ENCODE peak calls at places on chromosomes 12 and 14, in five cellular contexts. B, I, K, N and D are unnamed samples.

GRCh38 chr14:61147369-61147897 is 133.7 kb downstream of the TMEM30B start:
- DNase-seq in B (no peak), I (no peak), K (no peak), N (no peak), D (no peak)

GRCh38 chr12:58443981-58444371 is 476.3 kb downstream of the LRIG3 start:
- DNase-seq in B (no peak), I (no peak), K (no peak), N (no peak), D (no peak)

GRCh38 chr14:75274899-75275569 is 3.6 kb upstream of the FOS start:
- DNase-seq in B (no peak), I (peak), K (no peak), N (no peak), D (no peak)

GRCh38 chr12:11482955-11483354 is 87.6 kb upstream of the PRB2 start:
- DNase-seq in B (no peak), I (no peak), K (no peak), N (no peak), D (no peak)

GRCh38 chr12:42730286-42730685 is 140.7 kb upstream of the PRICKLE1 start:
- DNase-seq in B (no peak), I (no peak), K (no peak), N (no peak), D (no peak)

GRCh38 chr14:103385994-103386491 is 828 bp downstream of the MARK3 start:
- DNase-seq in B (no peak), I (no peak), K (no peak), N (no peak), D (no peak)

GRCh38 chr14:51544901-51545300 is 106.8 kb upstream of the FRMD6 start:
- DNase-seq in B (no peak), I (no peak), K (no peak), N (no peak), D (no peak)

GRCh38 chr14:91256661-91257060 is 12.2 kb upstream of the GPR68 start:
- DNase-seq in B (no peak), I (no peak), K (no peak), N (no peak), D (no peak)

GRCh38 chr14:105891631-105892452 is 365.5 kb downstream of the TMEM121 start:
- DNase-seq in B (no peak), I (no peak), K (no peak), N (no peak), D (no peak)

GRCh38 chr12:101850199-101850598 is 19.4 kb upstream of the GNPTAB start:
- DNase-seq in B (no peak), I (no peak), K (no peak), N (no peak), D (no peak)

GRCh38 chr12:28909291-28909690 is 239.8 kb upstream of the FAR2 start:
- DNase-seq in B (no peak), I (no peak), K (no peak), N (no peak), D (no peak)

GRCh38 chr14:24064856-24065255 is 6.5 kb upstream of the CPNE6 start:
- DNase-seq in B (no peak), I (no peak), K (no peak), N (no peak), D (no peak)

GRCh38 chr12:6526201-6526600 is 8.1 kb upstream of the GAPDH start:
- DNase-seq in B (no peak), I (no peak), K (no peak), N (no peak), D (no peak)

GRCh38 chr12:62248873-62249272 is 11.3 kb upstream of the USP15 start:
- DNase-seq in B (no peak), I (no peak), K (no peak), N (no peak), D (peak)

GRCh38 chr12:4997939-4998338 is 45.7 kb upstream of the KCNA5 start:
- DNase-seq in B (no peak), I (no peak), K (no peak), N (no peak), D (peak)

GRCh38 chr14:95217391-95217900 is 60.1 kb upstream of the DICER1 start:
- DNase-seq in B (no peak), I (no peak), K (no peak), N (no peak), D (no peak)

GRCh38 chr12:106080111-106080732 is 58.5 kb downstream of the NUAK1 start:
- DNase-seq in B (no peak), I (no peak), K (no peak), N (no peak), D (no peak)

GRCh38 chr14:97315790-97316189 is 518.6 kb downstream of the VRK1 start:
- DNase-seq in B (no peak), I (no peak), K (no peak), N (no peak), D (no peak)

GRCh38 chr12:1643056-1643455 is 14.0 kb downstream of the WNT5B start:
- DNase-seq in B (no peak), I (no peak), K (no peak), N (no peak), D (no peak)

GRCh38 chr12:127401005-127401404 is 866.0 kb upstream of the TMEM132C start:
- DNase-seq in B (no peak), I (no peak), K (no peak), N (no peak), D (no peak)

GRCh38 chr12:126558810-126559209 is 1493.6 kb downstream of the AACS start:
- DNase-seq in B (no peak), I (no peak), K (no peak), N (no peak), D (no peak)

GRCh38 chr12:122080149-122081107 is 1.9 kb downstream of the MLXIP start:
- DNase-seq in B (no peak), I (no peak), K (no peak), N (no peak), D (no peak)

GRCh38 chr12:41680155-41680554 is 464.5 kb downstream of the GXYLT1 start:
- DNase-seq in B (no peak), I (no peak), K (no peak), N (no peak), D (no peak)

GRCh38 chr14:61253064-61253753 is 27.9 kb downstream of the TMEM30B start:
- DNase-seq in B (no peak), I (no peak), K (no peak), N (no peak), D (no peak)

GRCh38 chr12:70094467-70094866 is 148.8 kb upstream of the CNOT2 start:
- DNase-seq in B (no peak), I (no peak), K (no peak), N (no peak), D (no peak)

GRCh38 chr14:105023791-105024480 is 3.1 kb upstream of the CDCA4 start:
- DNase-seq in B (peak), I (no peak), K (no peak), N (no peak), D (no peak)

GRCh38 chr14:56816575-56817391 is 6.5 kb upstream of the OTX2 start:
- DNase-seq in B (no peak), I (no peak), K (no peak), N (no peak), D (no peak)

GRCh38 chr12:44019118-44019517 is 183.2 kb downstream of the TMEM117 start:
- DNase-seq in B (no peak), I (no peak), K (no peak), N (no peak), D (no peak)

GRCh38 chr12:125403145-125403789 is 338.0 kb downstream of the AACS start:
- DNase-seq in B (peak), I (no peak), K (peak), N (peak), D (peak)

GRCh38 chr12:45930369-45930768 is 60.0 kb downstream of the SCAF11 start:
- DNase-seq in B (no peak), I (no peak), K (no peak), N (no peak), D (no peak)

GRCh38 chr12:43812926-43813325 is 6.8 kb upstream of the TWF1 start:
- DNase-seq in B (no peak), I (no peak), K (no peak), N (no peak), D (no peak)

GRCh38 chr12:7210642-7211151 is 21.2 kb downstream of the PEX5 start:
- DNase-seq in B (no peak), I (no peak), K (no peak), N (no peak), D (no peak)

GRCh38 chr12:107732365-107732764 is 28.6 kb downstream of the PRDM4 start:
- DNase-seq in B (no peak), I (no peak), K (no peak), N (no peak), D (no peak)

GRCh38 chr12:127785936-127786335 is 481.0 kb upstream of the TMEM132C start:
- DNase-seq in B (no peak), I (no peak), K (no peak), N (no peak), D (no peak)

GRCh38 chr12:22709292-22709691 is 84.3 kb downstream of the ETNK1 start:
- DNase-seq in B (peak), I (peak), K (peak), N (no peak), D (peak)

GRCh38 chr12:1073652-1074051 is 82.6 kb downstream of the ERC1 start:
- DNase-seq in B (no peak), I (no peak), K (no peak), N (no peak), D (no peak)

GRCh38 chr14:104212206-104213095 is 74.1 kb downstream of the KIF26A start:
- DNase-seq in B (no peak), I (no peak), K (no peak), N (no peak), D (no peak)

GRCh38 chr14:77124345-77125274 is 17.0 kb downstream of the ZDHHC22 start:
- DNase-seq in B (no peak), I (no peak), K (no peak), N (no peak), D (peak)

GRCh38 chr14:71466251-71466650 is 466.0 kb upstream of the RGS6 start:
- DNase-seq in B (no peak), I (no peak), K (no peak), N (no peak), D (no peak)

GRCh38 chr12:54257332-54257731 is 22.6 kb downstream of the CBX5 start:
- DNase-seq in B (no peak), I (no peak), K (no peak), N (no peak), D (no peak)

DNA sequence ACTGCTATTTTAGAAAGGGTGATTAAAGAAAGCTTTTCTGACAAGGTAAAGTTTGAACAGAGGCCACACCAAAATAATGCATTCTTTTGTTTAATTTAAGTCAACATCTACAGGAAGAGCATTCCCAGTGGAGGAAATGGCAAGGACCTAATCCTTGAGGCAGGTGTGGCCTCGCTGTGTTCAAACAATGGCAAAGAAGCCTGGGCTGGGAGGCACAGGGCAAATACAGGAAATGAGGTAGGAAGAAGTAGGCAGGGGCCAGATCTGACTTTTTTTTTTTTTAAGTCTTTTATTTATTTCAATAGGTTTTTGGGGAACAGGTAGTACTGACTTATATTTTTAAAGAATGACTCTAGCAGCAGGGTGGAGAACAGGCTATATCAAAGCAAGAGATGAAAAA is 53.5 kb downstream of the ARMH4 start:
- DNase-seq in B (no peak), I (no peak), K (no peak), N (no peak), D (no peak)
- TF ChIP-seq SRF in B (no peak), I (no peak), K (no peak), N (no peak), D (no peak)

DNA sequence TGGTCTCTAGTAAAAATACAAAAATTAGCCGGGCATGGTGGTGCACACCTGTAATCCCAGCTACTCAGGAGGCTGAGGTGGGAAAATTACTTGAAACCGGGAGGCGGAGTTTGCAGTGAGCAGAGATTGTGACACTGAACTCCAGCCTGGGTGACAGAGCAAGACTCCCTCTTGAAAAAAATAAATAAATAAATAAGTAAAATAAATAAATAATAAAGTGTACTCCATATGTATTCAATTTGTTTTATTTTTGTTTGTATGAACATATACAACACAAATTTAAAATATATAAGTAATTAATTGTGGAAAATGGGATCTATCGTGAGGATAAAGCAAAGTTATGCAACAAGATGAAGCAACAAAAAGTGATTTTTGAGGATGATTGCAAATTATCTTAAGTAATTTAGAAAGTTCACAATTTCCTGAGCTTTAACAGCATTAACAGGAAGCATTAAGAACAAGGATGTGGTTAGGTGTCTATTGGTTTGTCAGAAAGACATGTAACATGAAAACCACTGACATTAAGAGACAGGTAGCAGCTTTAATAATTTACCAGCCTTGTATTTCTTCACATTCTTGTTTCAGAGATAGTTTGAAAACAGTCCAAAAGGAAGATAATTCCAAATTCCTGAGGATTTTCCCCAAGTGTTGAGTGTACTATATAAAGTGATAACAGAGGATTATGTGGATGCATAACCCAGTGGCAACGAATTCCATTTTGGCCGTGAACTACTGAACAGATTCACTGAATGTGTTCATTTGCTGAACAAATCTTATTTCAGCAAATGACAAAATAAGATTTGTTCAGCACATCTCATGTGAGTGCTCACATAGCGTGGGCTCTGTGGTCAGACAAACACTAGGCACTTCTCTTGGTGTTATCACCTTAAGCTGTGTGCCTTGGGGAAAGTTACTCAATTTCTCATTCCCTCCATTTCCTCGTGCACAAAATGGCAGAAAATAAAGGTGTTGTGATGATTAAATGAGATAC is 68.6 kb upstream of the RESF1 start:
- DNase-seq in B (no peak), I (no peak), K (no peak), N (no peak), D (no peak)
- TF ChIP-seq SRF in B (no peak), I (no peak), K (no peak), N (no peak), D (no peak)

DNA sequence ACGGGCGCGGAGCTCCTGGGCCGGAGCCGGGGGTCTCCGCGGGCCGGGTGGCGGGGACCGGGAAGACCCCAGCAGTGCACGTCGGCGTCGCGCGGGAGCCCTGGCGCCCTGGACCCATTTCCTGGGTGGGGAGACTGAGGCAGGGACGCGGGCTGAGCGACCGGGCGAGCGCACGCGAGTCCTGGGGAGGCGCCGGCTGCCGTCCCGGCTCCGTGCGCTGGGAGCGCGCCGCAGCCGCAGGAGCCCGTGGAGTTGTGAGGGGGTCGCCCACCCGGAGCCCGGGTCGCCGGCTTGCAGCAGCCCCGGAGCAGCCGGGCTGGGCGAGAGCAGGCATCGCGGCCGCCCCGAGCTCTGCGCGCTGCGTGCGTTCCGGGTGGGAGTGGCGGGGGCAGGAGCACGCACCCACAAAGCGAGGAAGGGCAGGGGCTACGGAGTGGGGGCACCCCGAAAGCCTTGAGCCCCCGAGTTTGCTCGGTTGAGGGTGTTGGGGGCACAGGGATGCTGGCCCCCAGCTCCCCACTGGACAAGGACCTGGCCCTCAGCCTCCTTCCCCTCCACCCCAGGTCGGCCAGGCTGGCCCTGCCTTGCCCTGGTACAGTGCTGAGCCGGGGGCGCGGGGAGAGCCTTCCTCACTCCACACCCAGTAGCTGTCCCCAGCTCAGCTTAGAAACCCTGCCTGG is 618 bp downstream of the MMP17 start:
- DNase-seq in B (no peak), I (no peak), K (no peak), N (no peak), D (peak)
- TF ChIP-seq SRF in B (no peak), I (no peak), K (no peak), N (no peak), D (no peak)

GRCh38 chr12:123559468-123559867 is 24.9 kb upstream of the TMED2 start:
- DNase-seq in B (no peak), I (no peak), K (no peak), N (no peak), D (no peak)
- TF ChIP-seq SRF in B (no peak), I (no peak), K (no peak), N (no peak), D (no peak)

DNA sequence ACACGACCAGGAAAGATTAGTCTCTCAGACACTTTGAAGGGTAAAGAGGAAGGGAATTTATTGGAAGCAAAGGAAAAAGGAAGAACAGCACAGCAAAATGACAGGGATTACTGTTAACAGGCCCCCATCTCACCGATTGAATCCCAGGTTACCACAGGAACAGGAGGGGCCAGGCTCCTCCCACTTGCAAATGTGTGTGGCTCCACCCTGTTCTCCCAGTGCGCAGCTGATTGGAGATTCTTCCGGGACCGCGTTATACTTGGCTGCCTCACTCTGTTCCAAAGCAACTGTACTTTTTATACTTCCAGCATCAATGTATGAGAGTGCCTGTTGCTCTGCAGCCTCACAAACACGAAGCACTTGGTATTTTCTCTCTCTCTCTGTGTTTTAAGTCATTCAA is 273.6 kb upstream of the MDGA2 start:
- DNase-seq in B (no peak), I (no peak), K (no peak), N (no peak), D (no peak)
- TF ChIP-seq SRF in B (no peak), I (no peak), K (no peak), N (no peak), D (no peak)

GRCh38 chr14:92692822-92693226 is 55.6 kb downstream of the LGMN start:
- DNase-seq in B (no peak), I (no peak), K (no peak), N (no peak), D (no peak)

GRCh38 chr14:92686763-92687427 is 61.5 kb downstream of the LGMN start:
- DNase-seq in B (peak), I (no peak), K (no peak), N (peak), D (peak)

GRCh38 chr14:92687681-92688433 is 60.6 kb downstream of the LGMN start:
- DNase-seq in B (no peak), I (no peak), K (no peak), N (no peak), D (no peak)

GRCh38 chr14:92688434-92689375 is 59.7 kb downstream of the LGMN start:
- DNase-seq in B (no peak), I (no peak), K (no peak), N (no peak), D (no peak)

GRCh38 chr14:92690171-92691011 is 58.0 kb downstream of the LGMN start:
- DNase-seq in B (peak), I (no peak), K (peak), N (no peak), D (no peak)
- TF ChIP-seq SRF in B (no peak), I (no peak), K (no peak), N (no peak), D (no peak)

GRCh38 chr12:98238513-98238912 is 276.9 kb upstream of the TMPO start:
- DNase-seq in B (no peak), I (no peak), K (no peak), N (no peak), D (no peak)
- TF ChIP-seq SRF in B (no peak), I (no peak), K (no peak), N (no peak), D (no peak)